ENCODE peak calls at places on chromosome 15, in six cellular contexts. One of them, this sample, is unnamed.

GRCh38 chr15:77412972-77413371 is 6.9 kb downstream of the PEAK1 start:
- DNase-seq in B cell: no peak
- DNase-seq in CD8-positive, alpha-beta T cell: no peak
- DNase-seq in osteocyte: no peak
- DNase-seq in astrocyte: no peak
- DNase-seq in cardiac muscle cell: no peak
- DNase-seq in this sample: no peak

GRCh38 chr15:61018083-61018482 is 211.0 kb downstream of the RORA start:
- DNase-seq in B cell: no peak
- DNase-seq in CD8-positive, alpha-beta T cell: no peak
- DNase-seq in osteocyte: no peak
- DNase-seq in astrocyte: no peak
- DNase-seq in cardiac muscle cell: no peak
- DNase-seq in this sample: no peak

GRCh38 chr15:39347453-39347852 is 233.4 kb upstream of the THBS1 start:
- DNase-seq in B cell: no peak
- DNase-seq in CD8-positive, alpha-beta T cell: no peak
- DNase-seq in osteocyte: no peak
- DNase-seq in astrocyte: no peak
- DNase-seq in cardiac muscle cell: no peak
- DNase-seq in this sample: no peak

GRCh38 chr15:98085003-98085639 is 124.6 kb downstream of the ARRDC4 start:
- DNase-seq in B cell: peak; percentile 41
- DNase-seq in CD8-positive, alpha-beta T cell: peak; percentile 22
- DNase-seq in osteocyte: no peak
- DNase-seq in astrocyte: peak; percentile 41
- DNase-seq in cardiac muscle cell: peak; percentile 67
- DNase-seq in this sample: no peak

GRCh38 chr15:58873267-58873666 is 60.2 kb downstream of the SLTM start:
- DNase-seq in B cell: no peak
- DNase-seq in CD8-positive, alpha-beta T cell: no peak
- DNase-seq in osteocyte: no peak
- DNase-seq in astrocyte: peak; percentile 44
- DNase-seq in cardiac muscle cell: no peak
- DNase-seq in this sample: no peak

GRCh38 chr15:83498801-83499200 is 51.7 kb downstream of the SH3GL3 start:
- DNase-seq in B cell: no peak
- DNase-seq in CD8-positive, alpha-beta T cell: no peak
- DNase-seq in osteocyte: no peak
- DNase-seq in astrocyte: no peak
- DNase-seq in cardiac muscle cell: no peak
- DNase-seq in this sample: no peak

GRCh38 chr15:58070801-58071418 is 5.4 kb upstream of the ALDH1A2 start:
- DNase-seq in B cell: no peak
- DNase-seq in CD8-positive, alpha-beta T cell: peak; percentile 37
- DNase-seq in osteocyte: no peak
- DNase-seq in astrocyte: peak; percentile 5
- DNase-seq in cardiac muscle cell: peak; percentile 63
- DNase-seq in this sample: peak; percentile 81

GRCh38 chr15:42808921-42809320 is 72.0 kb upstream of the CDAN1 start:
- DNase-seq in B cell: no peak
- DNase-seq in CD8-positive, alpha-beta T cell: no peak
- DNase-seq in osteocyte: no peak
- DNase-seq in astrocyte: no peak
- DNase-seq in cardiac muscle cell: no peak
- DNase-seq in this sample: no peak

GRCh38 chr15:60128000-60128376 is 123.9 kb downstream of the FOXB1 start:
- DNase-seq in B cell: no peak
- DNase-seq in CD8-positive, alpha-beta T cell: no peak
- DNase-seq in osteocyte: no peak
- DNase-seq in astrocyte: peak; percentile 47
- DNase-seq in cardiac muscle cell: no peak
- DNase-seq in this sample: no peak

GRCh38 chr15:37695719-37696118 is 238.7 kb upstream of the TMCO5A start:
- DNase-seq in B cell: no peak
- DNase-seq in CD8-positive, alpha-beta T cell: no peak
- DNase-seq in osteocyte: no peak
- DNase-seq in astrocyte: peak; percentile 45
- DNase-seq in cardiac muscle cell: no peak
- DNase-seq in this sample: no peak

GRCh38 chr15:70149667-70150404 is 52.1 kb upstream of the TLE3 start:
- DNase-seq in B cell: no peak
- DNase-seq in CD8-positive, alpha-beta T cell: no peak
- DNase-seq in osteocyte: no peak
- DNase-seq in astrocyte: peak; percentile 81
- DNase-seq in cardiac muscle cell: no peak
- DNase-seq in this sample: no peak

GRCh38 chr15:39365161-39365560 is 215.7 kb upstream of the THBS1 start:
- DNase-seq in B cell: no peak
- DNase-seq in CD8-positive, alpha-beta T cell: no peak
- DNase-seq in osteocyte: no peak
- DNase-seq in astrocyte: peak; percentile 26
- DNase-seq in cardiac muscle cell: no peak
- DNase-seq in this sample: no peak

GRCh38 chr15:76196286-76196948 is 114.9 kb downstream of the ETFA start:
- DNase-seq in B cell: peak; percentile 62
- DNase-seq in CD8-positive, alpha-beta T cell: no peak
- DNase-seq in osteocyte: no peak
- DNase-seq in astrocyte: peak; percentile 80
- DNase-seq in cardiac muscle cell: peak; percentile 30
- DNase-seq in this sample: no peak

GRCh38 chr15:70826634-70827033 is 27.3 kb downstream of the LARP6 start:
- DNase-seq in B cell: no peak
- DNase-seq in CD8-positive, alpha-beta T cell: no peak
- DNase-seq in osteocyte: peak; percentile 85
- DNase-seq in astrocyte: peak; percentile 61
- DNase-seq in cardiac muscle cell: no peak
- DNase-seq in this sample: no peak

GRCh38 chr15:48336940-48337339 is 5.7 kb downstream of the DUT start:
- DNase-seq in B cell: no peak
- DNase-seq in CD8-positive, alpha-beta T cell: no peak
- DNase-seq in osteocyte: no peak
- DNase-seq in astrocyte: no peak
- DNase-seq in cardiac muscle cell: peak; percentile 23
- DNase-seq in this sample: no peak

GRCh38 chr15:94584833-94585244 is 353.5 kb downstream of the MCTP2 start:
- DNase-seq in B cell: no peak
- DNase-seq in CD8-positive, alpha-beta T cell: peak; percentile 47
- DNase-seq in osteocyte: peak; percentile 53
- DNase-seq in astrocyte: peak; percentile 23
- DNase-seq in cardiac muscle cell: no peak
- DNase-seq in this sample: no peak

GRCh38 chr15:72785452-72786243 is 2.1 kb upstream of the ADPGK start:
- DNase-seq in B cell: no peak
- DNase-seq in CD8-positive, alpha-beta T cell: peak; percentile 51
- DNase-seq in osteocyte: no peak
- DNase-seq in astrocyte: peak; percentile 66
- DNase-seq in cardiac muscle cell: no peak
- DNase-seq in this sample: no peak

GRCh38 chr15:56249080-56249479 is 5.4 kb upstream of the RFX7 start:
- DNase-seq in B cell: no peak
- DNase-seq in CD8-positive, alpha-beta T cell: no peak
- DNase-seq in osteocyte: no peak
- DNase-seq in astrocyte: peak; percentile 47
- DNase-seq in cardiac muscle cell: peak; percentile 70
- DNase-seq in this sample: no peak
- TF ChIP-seq CTCF in B cell: no peak
- TF ChIP-seq CTCF in CD8-positive, alpha-beta T cell: no peak
- TF ChIP-seq CTCF in osteocyte: peak; percentile 38
- TF ChIP-seq CTCF in astrocyte: peak; percentile 31
- TF ChIP-seq CTCF in cardiac muscle cell: peak; percentile 53
- TF ChIP-seq CTCF in this sample: no peak

GRCh38 chr15:68552773-68553172 is 26.0 kb upstream of the CORO2B start:
- DNase-seq in B cell: no peak
- DNase-seq in CD8-positive, alpha-beta T cell: no peak
- DNase-seq in osteocyte: peak; percentile 82
- DNase-seq in astrocyte: no peak
- DNase-seq in cardiac muscle cell: no peak
- DNase-seq in this sample: no peak
- TF ChIP-seq CTCF in B cell: no peak
- TF ChIP-seq CTCF in CD8-positive, alpha-beta T cell: no peak
- TF ChIP-seq CTCF in osteocyte: no peak
- TF ChIP-seq CTCF in astrocyte: no peak
- TF ChIP-seq CTCF in cardiac muscle cell: no peak
- TF ChIP-seq CTCF in this sample: no peak

GRCh38 chr15:44084171-44084570 is 110.9 kb downstream of the FRMD5 start:
- DNase-seq in B cell: no peak
- DNase-seq in CD8-positive, alpha-beta T cell: no peak
- DNase-seq in osteocyte: no peak
- DNase-seq in astrocyte: peak; percentile 77
- DNase-seq in cardiac muscle cell: no peak
- DNase-seq in this sample: no peak
- TF ChIP-seq CTCF in B cell: no peak
- TF ChIP-seq CTCF in CD8-positive, alpha-beta T cell: no peak
- TF ChIP-seq CTCF in osteocyte: no peak
- TF ChIP-seq CTCF in astrocyte: no peak
- TF ChIP-seq CTCF in cardiac muscle cell: no peak
- TF ChIP-seq CTCF in this sample: no peak

DNA sequence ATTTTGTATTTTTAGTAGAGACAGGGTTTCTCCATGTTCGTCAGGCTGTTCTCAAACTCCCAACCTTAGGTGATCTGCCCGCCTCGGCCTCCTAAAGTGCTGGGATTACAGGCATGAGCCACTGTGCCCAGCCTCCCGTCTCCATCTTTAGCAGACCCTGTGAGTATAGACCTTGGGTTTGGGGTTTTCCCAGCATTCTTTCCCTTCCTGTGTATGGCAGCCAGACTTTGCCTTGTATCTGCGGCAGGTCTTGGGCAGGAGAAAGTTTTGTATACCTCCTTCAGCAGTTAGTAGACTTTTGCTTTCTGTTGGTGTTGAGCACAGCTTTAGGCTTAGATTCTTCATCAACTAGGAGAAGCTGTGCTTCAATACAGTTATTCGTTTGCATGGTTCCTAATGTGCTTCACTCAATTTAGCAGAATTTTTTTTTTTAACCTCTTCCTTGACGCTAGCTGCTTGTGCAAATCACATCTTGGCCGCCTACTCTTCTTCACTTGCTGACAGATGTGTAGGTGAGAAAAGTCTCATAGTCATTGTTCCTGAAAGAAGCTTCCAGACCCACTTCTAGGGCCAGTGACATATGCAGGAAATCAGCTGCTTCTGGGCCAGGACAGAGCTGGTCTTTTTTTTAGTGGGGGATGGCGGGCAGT is 38.4 kb downstream of the MAP2K1 start:
- DNase-seq in B cell: no peak
- DNase-seq in CD8-positive, alpha-beta T cell: no peak
- DNase-seq in osteocyte: no peak
- DNase-seq in astrocyte: no peak
- DNase-seq in cardiac muscle cell: no peak
- DNase-seq in this sample: no peak
- TF ChIP-seq CTCF in B cell: no peak
- TF ChIP-seq CTCF in CD8-positive, alpha-beta T cell: no peak
- TF ChIP-seq CTCF in osteocyte: no peak
- TF ChIP-seq CTCF in astrocyte: no peak
- TF ChIP-seq CTCF in cardiac muscle cell: no peak
- TF ChIP-seq CTCF in this sample: no peak

GRCh38 chr15:64519897-64520296 is 59.5 kb downstream of the ZNF609 start:
- DNase-seq in B cell: no peak
- DNase-seq in CD8-positive, alpha-beta T cell: no peak
- DNase-seq in osteocyte: no peak
- DNase-seq in astrocyte: no peak
- DNase-seq in cardiac muscle cell: no peak
- DNase-seq in this sample: no peak
- TF ChIP-seq CTCF in B cell: no peak
- TF ChIP-seq CTCF in CD8-positive, alpha-beta T cell: no peak
- TF ChIP-seq CTCF in osteocyte: no peak
- TF ChIP-seq CTCF in astrocyte: no peak
- TF ChIP-seq CTCF in cardiac muscle cell: peak; percentile 18
- TF ChIP-seq CTCF in this sample: no peak

DNA sequence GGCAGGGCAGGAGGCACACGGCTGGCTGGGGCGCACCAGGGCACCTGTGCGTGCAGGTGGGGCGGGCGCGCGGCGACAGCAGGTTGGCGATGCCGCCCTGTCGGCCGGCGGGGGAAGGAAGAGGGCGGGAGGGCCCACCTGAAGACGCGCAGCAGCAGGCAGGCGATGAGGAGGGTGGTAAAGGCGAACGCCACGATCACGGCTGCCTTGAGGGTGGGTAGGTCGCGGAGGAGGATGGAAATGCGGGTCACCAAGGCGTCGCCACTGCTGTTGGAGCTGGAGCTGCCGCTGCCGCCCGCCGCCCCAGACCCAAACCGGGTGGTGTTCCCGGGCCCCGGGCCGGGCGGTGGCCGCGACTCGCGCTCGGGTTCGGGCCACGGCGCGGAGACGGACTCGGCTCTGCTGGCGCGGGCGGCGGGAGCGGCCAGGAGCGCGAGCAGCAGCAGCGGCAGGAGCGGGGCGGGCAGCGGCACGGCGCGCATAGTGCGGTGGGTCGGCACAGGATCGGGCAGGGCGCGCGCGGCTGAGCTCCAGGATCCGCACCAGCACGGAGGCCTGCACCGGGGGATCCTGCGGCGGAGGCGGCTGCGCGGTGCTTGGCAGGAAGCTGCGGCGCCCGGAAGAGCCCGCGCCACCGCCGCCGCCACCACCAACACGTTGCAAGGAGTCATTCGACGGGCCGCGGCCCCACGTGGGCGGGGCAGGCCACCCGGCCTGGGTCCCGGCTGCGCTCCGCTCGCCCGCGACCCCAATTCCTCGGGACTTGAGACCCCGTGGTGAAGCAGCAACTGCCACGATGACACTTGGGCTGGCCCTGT is at the start of gene FAM174B:
- DNase-seq in B cell: no peak
- DNase-seq in CD8-positive, alpha-beta T cell: peak; percentile 20
- DNase-seq in osteocyte: peak; percentile 83
- DNase-seq in astrocyte: peak; percentile 39
- DNase-seq in cardiac muscle cell: peak; percentile 80
- DNase-seq in this sample: peak; percentile 46
- TF ChIP-seq CTCF in B cell: no peak
- TF ChIP-seq CTCF in CD8-positive, alpha-beta T cell: no peak
- TF ChIP-seq CTCF in osteocyte: no peak
- TF ChIP-seq CTCF in astrocyte: no peak
- TF ChIP-seq CTCF in cardiac muscle cell: no peak
- TF ChIP-seq CTCF in this sample: no peak

DNA sequence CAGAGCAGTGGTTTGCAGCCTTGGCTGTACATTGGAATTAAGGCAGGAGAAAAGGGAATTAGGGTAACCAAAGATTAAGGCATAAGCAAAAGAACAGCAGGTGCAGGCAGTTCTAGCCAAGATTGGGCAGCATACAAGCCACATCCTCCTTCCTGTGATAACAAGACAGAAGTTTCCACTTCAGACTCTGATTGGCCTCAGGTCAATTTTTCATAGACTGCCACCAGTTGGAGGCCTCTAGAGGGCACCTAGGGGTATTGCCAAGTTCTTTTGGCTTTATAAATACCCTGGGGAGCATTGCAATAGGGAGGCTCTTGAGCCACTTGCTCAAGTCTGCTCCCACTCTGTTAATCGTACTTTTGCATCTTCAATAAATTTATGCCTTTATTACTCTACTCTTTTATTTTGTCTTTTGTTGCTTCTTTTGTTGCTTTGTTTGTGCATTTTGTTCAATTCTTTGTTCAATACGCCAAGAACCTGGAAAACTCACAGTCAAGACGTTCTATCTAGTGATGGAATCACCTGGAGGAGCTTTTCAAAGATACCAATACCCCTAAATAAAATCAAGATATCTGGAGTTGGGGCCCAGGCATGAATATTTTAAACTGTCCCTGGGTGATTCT is 32.2 kb upstream of the FMN1 start:
- DNase-seq in B cell: no peak
- DNase-seq in CD8-positive, alpha-beta T cell: peak; percentile 72
- DNase-seq in osteocyte: no peak
- DNase-seq in astrocyte: peak; percentile 24
- DNase-seq in cardiac muscle cell: peak; percentile 82
- DNase-seq in this sample: no peak
- TF ChIP-seq CTCF in B cell: peak; percentile 17
- TF ChIP-seq CTCF in CD8-positive, alpha-beta T cell: no peak
- TF ChIP-seq CTCF in osteocyte: peak; percentile 37
- TF ChIP-seq CTCF in astrocyte: peak; percentile 19
- TF ChIP-seq CTCF in cardiac muscle cell: no peak
- TF ChIP-seq CTCF in this sample: no peak